ENCODE peak calls at places on chromosomes 12 and 14, in four cellular contexts. One of them, this sample, is unnamed.

GRCh38 chr14:64060648-64061096 is 207.9 kb downstream of the SYNE2 start:
- DNase-seq in thoracic aorta: no peak
- DNase-seq in breast epithelium: no peak
- DNase-seq in stomach: no peak
- DNase-seq in this sample: no peak

GRCh38 chr12:15049456-15050153 is 76.8 kb downstream of the PDE6H start:
- DNase-seq in thoracic aorta: no peak
- DNase-seq in breast epithelium: no peak
- DNase-seq in stomach: no peak
- DNase-seq in this sample: no peak

GRCh38 chr12:85755760-85756159 is 80.4 kb downstream of the RASSF9 start:
- DNase-seq in thoracic aorta: no peak
- DNase-seq in breast epithelium: no peak
- DNase-seq in stomach: no peak
- DNase-seq in this sample: no peak

GRCh38 chr12:49093746-49094103 is 876 bp downstream of the DHH start:
- DNase-seq in thoracic aorta: no peak
- DNase-seq in breast epithelium: no peak
- DNase-seq in stomach: no peak
- DNase-seq in this sample: no peak

GRCh38 chr14:100858838-100859220 is 32.9 kb downstream of the MEG3 start:
- DNase-seq in thoracic aorta: no peak
- DNase-seq in breast epithelium: no peak
- DNase-seq in stomach: no peak
- DNase-seq in this sample: peak; percentile 29

GRCh38 chr12:1594045-1594294 is 411 bp downstream of the FBXL14 start:
- DNase-seq in thoracic aorta: no peak
- DNase-seq in breast epithelium: no peak
- DNase-seq in stomach: peak; percentile 73
- DNase-seq in this sample: no peak

GRCh38 chr14:90381999-90382451 is 14.8 kb upstream of the CALM1 start:
- DNase-seq in thoracic aorta: no peak
- DNase-seq in breast epithelium: peak; percentile 68
- DNase-seq in stomach: peak; percentile 73
- DNase-seq in this sample: peak; percentile 93

GRCh38 chr14:38079268-38079667 is 128.4 kb upstream of the SSTR1 start:
- DNase-seq in thoracic aorta: no peak
- DNase-seq in breast epithelium: no peak
- DNase-seq in stomach: no peak
- DNase-seq in this sample: no peak

GRCh38 chr12:63916561-63917476 is 72.3 kb downstream of the SRGAP1 start:
- DNase-seq in thoracic aorta: no peak
- DNase-seq in breast epithelium: no peak
- DNase-seq in stomach: no peak
- DNase-seq in this sample: no peak

GRCh38 chr14:73784065-73784987 is 67.3 kb upstream of the PTGR2 start:
- DNase-seq in thoracic aorta: no peak
- DNase-seq in breast epithelium: no peak
- DNase-seq in stomach: peak; percentile 73
- DNase-seq in this sample: no peak

GRCh38 chr12:29552994-29553748 is 55.7 kb upstream of the OVCH1 start:
- DNase-seq in thoracic aorta: no peak
- DNase-seq in breast epithelium: no peak
- DNase-seq in stomach: no peak
- DNase-seq in this sample: no peak

GRCh38 chr14:69464829-69465228 is 19.7 kb upstream of the PLEKHD1 start:
- DNase-seq in thoracic aorta: no peak
- DNase-seq in breast epithelium: no peak
- DNase-seq in stomach: no peak
- DNase-seq in this sample: no peak

GRCh38 chr12:92362785-92363184 is 217.1 kb upstream of the BTG1 start:
- DNase-seq in thoracic aorta: no peak
- DNase-seq in breast epithelium: no peak
- DNase-seq in stomach: no peak
- DNase-seq in this sample: no peak

GRCh38 chr12:22626429-22626828 is 1.5 kb downstream of the ETNK1 start:
- DNase-seq in thoracic aorta: no peak
- DNase-seq in breast epithelium: no peak
- DNase-seq in stomach: no peak
- DNase-seq in this sample: no peak

GRCh38 chr12:113230315-113231274 is 9.3 kb downstream of the TPCN1 start:
- DNase-seq in thoracic aorta: no peak
- DNase-seq in breast epithelium: no peak
- DNase-seq in stomach: no peak
- DNase-seq in this sample: peak; percentile 17

GRCh38 chr14:91372680-91373495 is 44.7 kb downstream of the CCDC88C start:
- DNase-seq in thoracic aorta: no peak
- DNase-seq in breast epithelium: no peak
- DNase-seq in stomach: peak; percentile 77
- DNase-seq in this sample: no peak

GRCh38 chr12:114694436-114695304 is 10.7 kb upstream of the TBX3 start:
- DNase-seq in thoracic aorta: no peak
- DNase-seq in breast epithelium: no peak
- DNase-seq in stomach: no peak
- DNase-seq in this sample: no peak

GRCh38 chr14:50342211-50343080 is 30.3 kb downstream of the DMAC2L start:
- DNase-seq in thoracic aorta: no peak
- DNase-seq in breast epithelium: no peak
- DNase-seq in stomach: no peak
- DNase-seq in this sample: no peak

GRCh38 chr14:71228711-71229110 is 321.5 kb downstream of the PCNX1 start:
- DNase-seq in thoracic aorta: no peak
- DNase-seq in breast epithelium: no peak
- DNase-seq in stomach: no peak
- DNase-seq in this sample: no peak

GRCh38 chr14:80419339-80419738 is 208.0 kb upstream of the DIO2 start:
- DNase-seq in thoracic aorta: no peak
- DNase-seq in breast epithelium: no peak
- DNase-seq in stomach: peak; percentile 71
- DNase-seq in this sample: no peak

GRCh38 chr14:77099425-77100167 is 1.5 kb downstream of the CIPC start:
- DNase-seq in thoracic aorta: no peak
- DNase-seq in breast epithelium: no peak
- DNase-seq in stomach: no peak
- DNase-seq in this sample: peak; percentile 58

GRCh38 chr12:1842183-1842904 is 22.0 kb downstream of the LRTM2 start:
- DNase-seq in thoracic aorta: no peak
- DNase-seq in breast epithelium: peak; percentile 27
- DNase-seq in stomach: no peak
- DNase-seq in this sample: no peak

GRCh38 chr12:9509464-9510166 is 98.1 kb downstream of the KLRB1 start:
- DNase-seq in thoracic aorta: no peak
- DNase-seq in breast epithelium: no peak
- DNase-seq in stomach: no peak
- DNase-seq in this sample: no peak

GRCh38 chr12:7021956-7022355 is 3.7 kb upstream of the LPCAT3 start:
- DNase-seq in thoracic aorta: no peak
- DNase-seq in breast epithelium: no peak
- DNase-seq in stomach: no peak
- DNase-seq in this sample: no peak

GRCh38 chr12:56040963-56041578 is 647 bp upstream of the RPS26 start:
- DNase-seq in thoracic aorta: no peak
- DNase-seq in breast epithelium: no peak
- DNase-seq in stomach: no peak
- DNase-seq in this sample: no peak

GRCh38 chr12:78414071-78414470 is 450.5 kb upstream of the SYT1 start:
- DNase-seq in thoracic aorta: no peak
- DNase-seq in breast epithelium: no peak
- DNase-seq in stomach: no peak
- DNase-seq in this sample: no peak

GRCh38 chr12:124049451-124050094 is 76.6 kb downstream of the ZNF664 start:
- DNase-seq in thoracic aorta: no peak
- DNase-seq in breast epithelium: no peak
- DNase-seq in stomach: no peak
- DNase-seq in this sample: no peak

GRCh38 chr12:121964813-121965643 is 46.6 kb downstream of the CFAP251 start:
- DNase-seq in thoracic aorta: no peak
- DNase-seq in breast epithelium: no peak
- DNase-seq in stomach: no peak
- DNase-seq in this sample: no peak

GRCh38 chr14:53325176-53325806 is 172.2 kb upstream of the DDHD1 start:
- DNase-seq in thoracic aorta: no peak
- DNase-seq in breast epithelium: no peak
- DNase-seq in stomach: no peak
- DNase-seq in this sample: no peak

GRCh38 chr14:98177551-98177950 is 1094.4 kb downstream of the BCL11B start:
- DNase-seq in thoracic aorta: no peak
- DNase-seq in breast epithelium: no peak
- DNase-seq in stomach: no peak
- DNase-seq in this sample: no peak

GRCh38 chr14:36582874-36583241 is 444 bp upstream of the NKX2-8 start:
- DNase-seq in thoracic aorta: no peak
- DNase-seq in breast epithelium: no peak
- DNase-seq in stomach: no peak
- DNase-seq in this sample: no peak

GRCh38 chr12:67911293-67911637 is 78.0 kb upstream of the IFNG-AS1 start:
- DNase-seq in thoracic aorta: no peak
- DNase-seq in breast epithelium: no peak
- DNase-seq in stomach: no peak
- DNase-seq in this sample: no peak

GRCh38 chr12:44703311-44703910 is 172.7 kb downstream of the NELL2 start:
- DNase-seq in thoracic aorta: no peak
- DNase-seq in breast epithelium: no peak
- DNase-seq in stomach: no peak
- DNase-seq in this sample: no peak

GRCh38 chr12:69672195-69672594 is 26.9 kb downstream of the BEST3 start:
- DNase-seq in thoracic aorta: no peak
- DNase-seq in breast epithelium: no peak
- DNase-seq in stomach: no peak
- DNase-seq in this sample: no peak

GRCh38 chr12:78951746-78952532 is 87.4 kb downstream of the SYT1 start:
- DNase-seq in thoracic aorta: no peak
- DNase-seq in breast epithelium: no peak
- DNase-seq in stomach: no peak
- DNase-seq in this sample: no peak

GRCh38 chr12:104470521-104470920 is 13.8 kb downstream of the CHST11 start:
- DNase-seq in thoracic aorta: no peak
- DNase-seq in breast epithelium: no peak
- DNase-seq in stomach: no peak
- DNase-seq in this sample: no peak
- H3K4me1 ChIP-seq in thoracic aorta: peaks cover 25% of the 10 kb centered on the region
- H3K4me1 ChIP-seq in breast epithelium: no peaks in the 10 kb centered on the region
- H3K4me1 ChIP-seq in stomach: peaks cover 3% of the 10 kb centered on the region
- H3K4me1 ChIP-seq in this sample: no peaks in the 10 kb centered on the region

GRCh38 chr12:108373111-108373510 is 34.0 kb upstream of the CMKLR1 start:
- DNase-seq in thoracic aorta: no peak
- DNase-seq in breast epithelium: no peak
- DNase-seq in stomach: no peak
- DNase-seq in this sample: no peak
- TF ChIP-seq CTCF in thoracic aorta: no peak
- TF ChIP-seq CTCF in breast epithelium: no peak
- TF ChIP-seq CTCF in stomach: no peak
- TF ChIP-seq CTCF in this sample: no peak

GRCh38 chr14:43411841-43412240 is 1095.2 kb downstream of the FSCB start:
- DNase-seq in thoracic aorta: no peak
- DNase-seq in breast epithelium: no peak
- DNase-seq in stomach: no peak
- DNase-seq in this sample: no peak
- H3K4me1 ChIP-seq in thoracic aorta: no peaks in the 10 kb centered on the region
- H3K4me1 ChIP-seq in breast epithelium: no peaks in the 10 kb centered on the region
- H3K4me1 ChIP-seq in stomach: no peaks in the 10 kb centered on the region
- H3K4me1 ChIP-seq in this sample: no peaks in the 10 kb centered on the region

GRCh38 chr12:3961573-3961972 is 88.4 kb upstream of the PARP11 start:
- DNase-seq in thoracic aorta: no peak
- DNase-seq in breast epithelium: no peak
- DNase-seq in stomach: no peak
- DNase-seq in this sample: no peak

GRCh38 chr12:3962661-3963483 is 89.7 kb upstream of the PARP11 start:
- DNase-seq in thoracic aorta: no peak
- DNase-seq in breast epithelium: no peak
- DNase-seq in stomach: no peak
- DNase-seq in this sample: no peak

GRCh38 chr12:3967556-3968160 is 94.5 kb upstream of the PARP11 start:
- DNase-seq in thoracic aorta: no peak
- DNase-seq in breast epithelium: no peak
- DNase-seq in stomach: no peak
- DNase-seq in this sample: no peak

GRCh38 chr12:3965096-3965495 is 91.9 kb upstream of the PARP11 start:
- DNase-seq in thoracic aorta: no peak
- DNase-seq in breast epithelium: no peak
- DNase-seq in stomach: no peak
- DNase-seq in this sample: no peak

GRCh38 chr12:3964404-3964803 is 91.2 kb upstream of the PARP11 start:
- DNase-seq in thoracic aorta: no peak
- DNase-seq in breast epithelium: no peak
- DNase-seq in stomach: no peak
- DNase-seq in this sample: no peak
- TF ChIP-seq CTCF in thoracic aorta: no peak
- TF ChIP-seq CTCF in breast epithelium: no peak
- TF ChIP-seq CTCF in stomach: no peak
- TF ChIP-seq CTCF in this sample: no peak

DNA sequence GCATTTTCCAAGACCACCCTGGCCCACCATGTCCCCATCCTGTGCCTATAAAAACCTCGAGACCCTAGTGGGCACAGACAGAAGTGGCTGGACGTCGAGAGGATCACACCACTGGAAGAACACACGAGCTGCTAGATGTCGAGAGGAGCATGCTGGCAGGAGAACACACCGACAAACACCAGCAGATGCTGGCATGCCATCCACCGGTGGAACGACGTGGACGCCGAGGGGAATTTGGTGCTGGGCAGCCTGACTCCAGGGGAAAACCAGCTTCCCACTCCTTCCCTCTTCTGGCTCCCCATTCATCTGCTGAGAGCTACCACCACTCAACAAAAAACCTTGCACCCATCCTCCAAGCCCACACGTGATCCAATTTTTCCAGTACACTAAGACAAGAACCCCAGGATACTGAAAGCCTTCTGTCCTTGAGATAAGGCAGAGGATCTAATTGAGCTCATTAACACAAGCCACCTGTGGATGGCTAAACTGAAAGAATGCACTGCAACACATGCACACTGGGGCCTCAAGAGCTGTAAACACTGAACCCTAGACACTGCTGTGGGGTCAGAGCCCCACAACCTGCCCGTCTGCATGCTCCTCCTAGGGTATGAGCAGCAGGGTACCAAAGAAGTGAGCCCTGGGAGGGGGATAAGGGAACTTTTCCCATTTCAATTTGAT is 9.5 kb downstream of the RNASE6 start:
- DNase-seq in thoracic aorta: no peak
- DNase-seq in breast epithelium: no peak
- DNase-seq in stomach: no peak
- DNase-seq in this sample: no peak
- H3K4me1 ChIP-seq in thoracic aorta: no peaks in the 10 kb centered on the region
- H3K4me1 ChIP-seq in breast epithelium: no peaks in the 10 kb centered on the region
- H3K4me1 ChIP-seq in stomach: no peaks in the 10 kb centered on the region
- H3K4me1 ChIP-seq in this sample: peaks cover 3% of the 10 kb centered on the region

GRCh38 chr14:20723458-20723857 is 22.2 kb upstream of the EDDM3A start:
- DNase-seq in thoracic aorta: no peak
- DNase-seq in breast epithelium: no peak
- DNase-seq in stomach: no peak
- DNase-seq in this sample: no peak
- TF ChIP-seq CTCF in thoracic aorta: no peak
- TF ChIP-seq CTCF in breast epithelium: no peak
- TF ChIP-seq CTCF in stomach: no peak
- TF ChIP-seq CTCF in this sample: no peak

This sample was measured in mucosa of descending colon.